ENCODE peak calls at places on chromosomes 1 and 21, in five cellular contexts. T is small intestine, P is H7, B is type B pancreatic cell, O is pons. N is an unnamed sample.

GRCh38 chr1:229855999-229856650 is 210.9 kb upstream of the GALNT2 start:
- DNase-seq in T (peak), P (peak), O (peak), B (no peak), N (no peak)

GRCh38 chr1:33299461-33300155 is 21.3 kb downstream of the A3GALT2 start:
- DNase-seq in P (no peak), O (no peak), B (no peak), T (no peak), N (no peak)

GRCh38 chr1:18636762-18637552 is 6.3 kb downstream of the PAX7 start:
- DNase-seq in T (no peak), P (peak), O (no peak), B (no peak), N (no peak)

GRCh38 chr1:233151850-233152249 is 143.7 kb downstream of the PCNX2 start:
- DNase-seq in B (no peak), O (peak), T (no peak), P (no peak), N (no peak)

GRCh38 chr1:26862781-26863676 is at the start of gene SFN:
- DNase-seq in T (peak), P (peak), B (peak), O (no peak), N (peak)

GRCh38 chr21:43278359-43278758 is 109.6 kb downstream of the CRYAA start:
- DNase-seq in O (no peak), B (no peak), P (peak), T (peak), N (no peak)

GRCh38 chr1:33295450-33296081 is 25.3 kb downstream of the A3GALT2 start:
- DNase-seq in P (peak), O (peak), T (peak), B (peak), N (peak)

GRCh38 chr1:109784551-109785252 is 21.0 kb upstream of the EPS8L3 start:
- DNase-seq in B (no peak), O (no peak), P (no peak), T (no peak), N (no peak)

GRCh38 chr1:36846366-36846765 is 187.9 kb downstream of the GRIK3 start:
- DNase-seq in O (no peak), B (no peak), T (no peak), P (peak), N (no peak)

GRCh38 chr1:164733070-164733469 is 174.1 kb downstream of the PBX1 start:
- DNase-seq in T (peak), B (no peak), O (no peak), P (no peak), N (peak)

GRCh38 chr21:34967509-34968289 is 81.4 kb downstream of the RUNX1 start:
- DNase-seq in P (no peak), T (no peak), B (no peak), O (no peak), N (peak)

GRCh38 chr1:53176452-53177344 is 19.9 kb upstream of the CPT2 start:
- DNase-seq in P (no peak), T (peak), O (no peak), B (no peak), N (peak)

GRCh38 chr1:106584663-106585062 is 471.8 kb upstream of the PRMT6 start:
- DNase-seq in O (no peak), T (peak), B (no peak), P (no peak), N (no peak)

GRCh38 chr1:235455806-235456205 is 48.4 kb downstream of the B3GALNT2 start:
- DNase-seq in P (no peak), O (no peak), T (peak), B (no peak), N (no peak)

GRCh38 chr1:21655748-21656147 is 13.4 kb downstream of the RAP1GAP start:
- DNase-seq in O (peak), B (no peak), T (no peak), P (peak), N (peak)

GRCh38 chr1:203607169-203607873 is 19.3 kb upstream of the ATP2B4 start:
- DNase-seq in B (no peak), T (peak), P (no peak), O (no peak), N (peak)

N was measured in DMS53.